ENCODE peak calls at places on chromosomes 6 and 20, in four cellular contexts. U is fibroblast of the aortic adventitia, D is NCI-H69, W is AG09319. G is an unnamed sample.
A peak's percentile ranks its signal among the peaks of the same experiment; 100 is the strongest.

GRCh38 chr6:108167449-108167903 is 1.7 kb downstream of the NR2E1 start:
- DNase-seq in W (no peak), U (no peak), D (no peak), G (no peak)

GRCh38 chr20:57772349-57772964 is 62.6 kb upstream of the PMEPA1 start:
- DNase-seq in U (peak; percentile 35), D (peak; percentile 40), W (peak; percentile 23), G (peak; percentile 5)

GRCh38 chr20:51428451-51429143 is 113.9 kb downstream of the NFATC2 start:
- DNase-seq in D (no peak), U (peak; percentile 78), W (no peak), G (no peak)

GRCh38 chr6:12009904-12010634 is 2.0 kb upstream of the HIVEP1 start:
- DNase-seq in U (peak; percentile 82), W (no peak), D (peak; percentile 84), G (peak; percentile 9)

GRCh38 chr6:133286765-133287164 is 45.6 kb downstream of the EYA4 start:
- DNase-seq in U (peak; percentile 12), D (no peak), W (no peak), G (peak; percentile 24)

GRCh38 chr20:35431621-35432429 is 6.2 kb downstream of the GDF5 start:
- DNase-seq in U (no peak), D (no peak), W (no peak), G (no peak)

GRCh38 chr6:47064274-47064673 is 22.1 kb upstream of the ADGRF1 start:
- DNase-seq in U (no peak), D (no peak), W (no peak), G (no peak)

GRCh38 chr6:131948692-131949614 is 2.2 kb downstream of the CCN2 start:
- DNase-seq in D (no peak), U (peak; percentile 81), W (no peak), G (no peak)

GRCh38 chr6:21531393-21531792 is 62.2 kb upstream of the SOX4 start:
- DNase-seq in U (no peak), W (no peak), D (peak; percentile 56), G (no peak)

GRCh38 chr20:36802326-36803223 is 29.0 kb upstream of the DSN1 start:
- DNase-seq in W (no peak), D (peak; percentile 16), U (peak; percentile 66), G (peak; percentile 26)

GRCh38 chr6:25013249-25013648 is 77.5 kb upstream of the RIPOR2 start:
- DNase-seq in D (peak; percentile 19), W (no peak), U (no peak), G (no peak)

GRCh38 chr6:50047026-50047425 is 2.7 kb downstream of the DEFB112 start:
- DNase-seq in U (no peak), D (no peak), W (no peak), G (no peak)

GRCh38 chr6:150334790-150335783 is 33.7 kb upstream of the IYD start:
- DNase-seq in W (peak; percentile 36), U (peak; percentile 89), D (peak; percentile 69), G (peak; percentile 79)

GRCh38 chr6:81774542-81774941 is 22.1 kb upstream of the TENT5A start:
- DNase-seq in D (peak; percentile 40), W (no peak), U (no peak), G (no peak)

GRCh38 chr20:1867495-1868260 is 27.5 kb upstream of the SIRPA start:
- DNase-seq in W (no peak), D (peak; percentile 27), U (peak; percentile 32), G (no peak)

GRCh38 chr6:162301128-162301527 is 426.4 kb downstream of the PRKN start:
- DNase-seq in U (no peak), D (no peak), W (no peak), G (no peak)

GRCh38 chr6:15066433-15067337 is 179.2 kb upstream of the JARID2 start:
- DNase-seq in U (peak; percentile 45), W (no peak), D (no peak), G (no peak)

GRCh38 chr6:91276315-91276714 is 689.4 kb upstream of the MAP3K7 start:
- DNase-seq in W (no peak), D (peak; percentile 71), U (no peak), G (no peak)

GRCh38 chr6:650098-650497 is 6.8 kb downstream of the HUS1B start:
- DNase-seq in D (no peak), U (peak; percentile 57), W (no peak), G (no peak)

GRCh38 chr6:3442444-3443220 is 14.2 kb downstream of the SLC22A23 start:
- DNase-seq in U (peak; percentile 78), D (no peak), W (no peak), G (no peak)

GRCh38 chr6:158474961-158475343 is 84.9 kb upstream of the TMEM181 start:
- DNase-seq in U (peak; percentile 22), D (peak; percentile 95), W (no peak), G (no peak)

GRCh38 chr6:101458341-101458740 is 64.8 kb downstream of the GRIK2 start:
- DNase-seq in D (peak; percentile 77), U (peak; percentile 15), W (no peak), G (no peak)

GRCh38 chr6:79627422-79627821 is 3.7 kb upstream of the SH3BGRL2 start:
- DNase-seq in D (no peak), U (no peak), W (no peak), G (no peak)

GRCh38 chr6:8085053-8085511 is 17.3 kb downstream of the EEF1E1 start:
- DNase-seq in D (peak; percentile 43), W (peak; percentile 46), U (peak; percentile 91), G (peak; percentile 75)

GRCh38 chr20:17615645-17616479 is 46.0 kb downstream of the DSTN start:
- DNase-seq in W (no peak), U (no peak), D (peak; percentile 67), G (no peak)

GRCh38 chr20:61977387-61977786 is 88.3 kb downstream of the TAF4 start:
- DNase-seq in U (no peak), W (no peak), D (no peak), G (no peak)

GRCh38 chr6:89281779-89282246 is 33.3 kb downstream of the GABRR2 start:
- DNase-seq in D (peak; percentile 54), W (no peak), U (peak; percentile 16), G (peak; percentile 12)

GRCh38 chr20:33689973-33690372 is 3.8 kb upstream of the E2F1 start:
- DNase-seq in W (no peak), U (peak; percentile 54), D (no peak), G (no peak)

GRCh38 chr6:95364016-95364604 is 213.2 kb upstream of the MANEA start:
- DNase-seq in D (peak; percentile 71), W (no peak), U (peak; percentile 9), G (no peak)

GRCh38 chr20:51412991-51413471 is 129.5 kb downstream of the NFATC2 start:
- DNase-seq in W (no peak), D (peak; percentile 2), U (no peak), G (no peak)

GRCh38 chr6:29537714-29538403 is 21.7 kb downstream of the UBD start:
- DNase-seq in W (no peak), D (no peak), U (no peak), G (no peak)

GRCh38 chr6:144266091-144266649 is 19.0 kb upstream of the UTRN start:
- DNase-seq in U (peak; percentile 92), D (peak; percentile 9), W (peak; percentile 56), G (peak; percentile 90)

GRCh38 chr6:167416676-167417430 is 92.0 kb downstream of the TTLL2 start:
- DNase-seq in W (no peak), D (no peak), U (no peak), G (no peak)

GRCh38 chr6:146481527-146481926 is 62.1 kb upstream of the RAB32 start:
- DNase-seq in D (no peak), U (peak; percentile 16), W (no peak), G (no peak)

GRCh38 chr6:87700729-87701675 is 1.0 kb downstream of the AKIRIN2 start:
- DNase-seq in U (peak; percentile 58), D (peak; percentile 85), W (peak; percentile 67), G (peak; percentile 50)

GRCh38 chr20:57654363-57654997 is 34.3 kb upstream of the ZBP1 start:
- DNase-seq in U (peak; percentile 68), D (peak; percentile 79), W (peak; percentile 25), G (peak; percentile 40)

GRCh38 chr20:54624701-54625472 is 149.5 kb downstream of the DOK5 start:
- DNase-seq in W (no peak), D (peak; percentile 25), U (peak; percentile 41), G (no peak)

GRCh38 chr6:3454206-3455016 is 2.4 kb downstream of the SLC22A23 start:
- DNase-seq in U (no peak), W (no peak), D (peak; percentile 28), G (no peak)

GRCh38 chr20:64225828-64226598 is 29.5 kb upstream of the PCMTD2 start:
- DNase-seq in W (no peak), U (no peak), D (no peak), G (no peak)